ENCODE peak calls at places on chromosomes 12 and 14, in eight cellular contexts. Q is NCI-H1105; U is HCEC 1CT; B is left cardiac atrium; V is NCI-H345; L is stimulated activated CD4-positive, alpha-beta T cell treated with anti-CD3 and anti-CD28 coated beads, Interleukin-2, amount 100 ng/mL, for 24 hours; N is HTR-8/SVneo; J is astrocyte of the spinal cord. E is an unnamed sample.

GRCh38 chr14:69268223-69268622 is 8.3 kb downstream of the GALNT16 start:
- DNase-seq in Q (no peak), U (peak; percentile 61), B (no peak), V (no peak), L (no peak), N (no peak), J (peak; percentile 27), E (no peak)

GRCh38 chr14:70472253-70473159 is 20.5 kb downstream of the ADAM21 start:
- DNase-seq in Q (no peak), U (no peak), B (no peak), V (no peak), L (no peak), N (no peak), J (no peak), E (no peak)

GRCh38 chr12:52390739-52391617 is 5.5 kb upstream of the KRT84 start:
- DNase-seq in Q (no peak), U (no peak), B (no peak), V (peak; percentile 12), L (peak; percentile 6), N (no peak), J (no peak), E (no peak)

GRCh38 chr12:55972045-55972843 is 1.6 kb upstream of the RAB5B start:
- DNase-seq in Q (no peak), U (peak; percentile 53), B (no peak), V (no peak), L (no peak), N (no peak), J (peak; percentile 36), E (no peak)

GRCh38 chr14:93914278-93914677 is 12.9 kb upstream of the FAM181A start:
- DNase-seq in Q (no peak), U (no peak), B (no peak), V (no peak), L (no peak), N (no peak), J (no peak), E (no peak)

GRCh38 chr12:111304642-111305071 is 64.2 kb downstream of the PHETA1 start:
- DNase-seq in Q (no peak), U (no peak), B (no peak), V (no peak), L (peak; percentile 63), N (no peak), J (peak; percentile 8), E (no peak)

GRCh38 chr14:58687232-58687795 is 49.6 kb downstream of the DACT1 start:
- DNase-seq in Q (no peak), U (no peak), B (no peak), V (no peak), L (no peak), N (no peak), J (no peak), E (no peak)

GRCh38 chr14:32432813-32433538 is 103.9 kb downstream of the AKAP6 start:
- DNase-seq in Q (no peak), U (no peak), B (no peak), V (no peak), L (no peak), N (no peak), J (no peak), E (no peak)

GRCh38 chr12:26090853-26091510 is 33.9 kb downstream of the BHLHE41 start:
- DNase-seq in Q (no peak), U (peak; percentile 14), B (no peak), V (no peak), L (no peak), N (no peak), J (peak; percentile 14), E (no peak)